ENCODE peak calls at places on chromosomes 12 and 14, in nine cellular contexts. Q, L, J, Z, F, B, X, D and M are unnamed samples.

GRCh38 chr14:33165144-33165925 is 226.7 kb downstream of the NPAS3 start:
- DNase-seq in Q (no peak), L (no peak), Z (no peak), D (peak; percentile 48), J (no peak), F (no peak), B (no peak), X (no peak), M (no peak)

GRCh38 chr14:44396226-44396625 is 110.9 kb downstream of the FSCB start:
- DNase-seq in F (no peak), Q (no peak), B (no peak), X (no peak), L (no peak), J (no peak), Z (no peak), D (no peak), M (no peak)

GRCh38 chr12:27463826-27464554 is 17.5 kb downstream of the SMCO2 start:
- DNase-seq in L (no peak), X (peak; percentile 78), J (no peak), Z (no peak), F (no peak), B (no peak), Q (no peak), D (peak; percentile 11), M (no peak)

GRCh38 chr12:120856980-120857379 is 47.2 kb downstream of the SPPL3 start:
- DNase-seq in Q (no peak), L (no peak), Z (no peak), J (no peak), X (no peak), D (peak; percentile 22), F (no peak), B (no peak), M (no peak)

GRCh38 chr14:50397461-50398196 is 948 bp upstream of the CDKL1 start:
- DNase-seq in X (peak; percentile 30), L (peak; percentile 31), F (no peak), D (peak; percentile 21), J (no peak), B (no peak), Q (no peak), Z (no peak), M (no peak)

GRCh38 chr12:92717202-92717601 is 14.4 kb downstream of the PLEKHG7 start:
- DNase-seq in B (peak; percentile 76), J (no peak), X (no peak), Z (no peak), Q (no peak), F (no peak), L (no peak), D (peak; percentile 74), M (no peak)

GRCh38 chr14:69464829-69465228 is 19.7 kb upstream of the PLEKHD1 start:
- DNase-seq in J (no peak), X (no peak), Q (no peak), L (no peak), F (no peak), D (no peak), B (no peak), Z (no peak), M (no peak)

GRCh38 chr12:119229837-119230236 is 51.1 kb downstream of the HSPB8 start:
- DNase-seq in F (no peak), L (no peak), J (no peak), B (peak; percentile 94), Z (no peak), Q (no peak), X (no peak), D (peak; percentile 91), M (no peak)

GRCh38 chr12:119158004-119158776 is 20.5 kb upstream of the HSPB8 start:
- DNase-seq in F (no peak), D (no peak), B (no peak), X (no peak), L (no peak), Z (no peak), Q (no peak), J (no peak), M (no peak)

GRCh38 chr12:38555620-38556596 is 239.3 kb downstream of the ALG10B start:
- DNase-seq in J (no peak), F (no peak), Z (no peak), Q (no peak), L (no peak), B (no peak), D (peak; percentile 7), X (no peak), M (no peak)

GRCh38 chr12:110343114-110343513 is 60.4 kb downstream of the ANAPC7 start:
- DNase-seq in Z (no peak), B (no peak), J (no peak), X (no peak), D (no peak), Q (no peak), L (no peak), F (no peak), M (no peak)

GRCh38 chr12:116599285-116600122 is 40.3 kb downstream of the MAP1LC3B2 start:
- DNase-seq in X (peak; percentile 87), Q (peak; percentile 77), F (peak; percentile 92), B (peak; percentile 96), Z (peak; percentile 26), J (peak; percentile 45), L (peak; percentile 82), D (peak; percentile 86), M (peak; percentile 16)

DNA sequence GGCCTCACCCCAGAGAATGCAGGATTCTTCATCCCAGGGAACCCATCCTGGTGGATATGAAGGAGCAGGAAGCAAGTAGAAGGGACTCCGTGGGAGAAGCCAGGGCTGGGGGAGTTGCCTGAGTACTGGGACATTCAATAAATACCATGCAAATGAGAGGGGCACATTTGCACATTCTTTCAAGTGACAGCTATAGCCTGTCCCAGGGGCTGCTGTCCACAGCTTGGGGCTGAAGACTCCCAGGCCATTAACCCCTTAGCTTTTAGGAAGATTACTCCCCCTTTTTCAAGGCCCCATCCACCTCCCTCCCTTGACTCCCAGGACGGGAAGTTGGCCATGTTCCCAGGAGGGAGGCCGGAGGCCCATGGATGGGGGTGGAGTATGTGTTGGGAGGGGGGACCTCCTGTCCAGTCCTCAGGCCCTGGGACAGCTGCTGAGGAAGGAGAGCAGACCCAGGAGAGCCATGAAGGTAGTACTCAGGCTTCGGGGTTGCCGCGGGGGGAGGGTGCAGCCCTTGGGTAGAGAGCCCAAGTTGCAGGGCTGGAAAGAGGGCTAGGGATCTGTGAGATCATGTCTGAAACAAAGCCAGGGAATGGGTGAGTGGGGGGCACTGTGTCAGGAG is 974 bp upstream of the TNS2 start:
- DNase-seq in Z (no peak), J (no peak), X (peak; percentile 90), L (no peak), F (no peak), Q (no peak), B (peak; percentile 93), D (peak; percentile 88), M (no peak)
- H3K4me3 ChIP-seq in Z (no peak overlapping the region), J (no peak overlapping the region), X (peak overlapping the region; percentile 50), L (peak overlapping the region; percentile 24), F (peak overlapping the region; percentile 2), Q (peak overlapping the region; percentile 30), B (peak overlapping the region; percentile 80), D (peak overlapping the region; percentile 64), M (no peak overlapping the region)

DNA sequence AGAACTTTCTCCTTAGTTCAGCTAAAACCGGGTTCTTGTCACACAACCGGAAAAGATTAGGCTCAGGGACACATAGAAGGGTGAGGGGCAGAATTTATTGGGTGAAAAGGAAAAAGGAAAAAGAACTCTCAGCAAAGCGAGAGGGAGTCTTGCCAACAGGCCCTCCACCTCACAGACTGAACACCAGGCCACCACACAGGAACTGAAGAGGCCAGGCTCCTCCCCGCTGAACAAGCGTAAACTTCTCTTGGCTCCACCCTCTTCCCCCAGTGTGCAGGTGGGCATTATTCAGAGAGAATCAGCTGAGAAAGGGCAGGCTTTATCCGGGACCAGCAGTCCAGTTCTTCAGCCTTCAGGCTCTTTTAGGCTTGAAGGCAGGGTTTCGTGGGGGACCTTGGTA is 125.6 kb upstream of the FGD4 start:
- DNase-seq in B (peak; percentile 81), D (peak; percentile 66), Z (no peak), F (peak; percentile 51), L (no peak), Q (peak; percentile 86), X (no peak), J (peak; percentile 69), M (peak; percentile 2)
- H3K27ac ChIP-seq in B (no peak overlapping the region), D (peak overlapping the region; percentile 10), Z (peak overlapping the region; percentile 3), F (no peak overlapping the region), L (no peak overlapping the region), Q (no peak overlapping the region), X (no peak overlapping the region), J (peak overlapping the region; percentile 36), M (peak overlapping the region; percentile 56)

GRCh38 chr14:105168979-105169507 is 467 bp upstream of the JAG2 start:
- DNase-seq in F (peak; percentile 88), X (no peak), Z (peak; percentile 30), B (peak; percentile 90), L (no peak), J (peak; percentile 34), Q (no peak), D (peak; percentile 82), M (peak; percentile 20)

GRCh38 chr14:105168093-105168420 is 519 bp downstream of the JAG2 start:
- DNase-seq in D (peak; percentile 58), Z (no peak), Q (no peak), B (no peak), L (no peak), J (no peak), X (no peak), F (no peak), M (no peak)

GRCh38 chr14:105167303-105168092 is 1.1 kb downstream of the JAG2 start:
- DNase-seq in J (no peak), X (no peak), B (peak; percentile 73), D (peak; percentile 50), F (no peak), Q (no peak), Z (no peak), L (peak; percentile 46), M (no peak)

GRCh38 chr14:105169776-105170655 is 1.4 kb upstream of the JAG2 start:
- DNase-seq in B (no peak), F (no peak), J (no peak), D (no peak), Q (no peak), Z (no peak), X (no peak), L (no peak), M (no peak)

DNA sequence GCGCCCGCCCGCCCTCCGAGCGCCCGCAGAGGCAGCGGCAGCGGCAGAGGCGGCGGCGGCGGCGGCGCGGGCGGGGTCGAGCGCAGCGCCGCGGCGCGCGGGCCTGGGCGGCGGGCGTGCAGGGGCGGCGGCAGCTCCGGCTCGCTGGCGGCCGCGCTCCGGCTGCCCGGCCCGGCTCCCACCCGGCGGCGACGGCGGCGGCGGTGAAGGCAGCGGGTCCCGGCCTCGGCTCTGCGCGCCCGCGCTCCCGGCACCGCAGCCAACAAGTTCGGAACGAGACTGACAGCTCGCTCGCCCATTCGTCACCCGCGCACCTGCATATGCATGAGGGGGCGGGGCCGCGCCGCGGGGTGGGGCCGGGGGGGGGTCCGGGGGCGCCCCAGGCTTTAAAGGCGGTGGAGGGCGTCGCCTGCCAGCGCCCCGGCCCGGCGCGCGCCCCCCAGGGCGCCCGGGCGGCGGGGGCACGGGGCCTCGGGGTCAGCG is at the start of gene JAG2:
- DNase-seq in B (peak; percentile 88), L (peak; percentile 61), F (no peak), D (peak; percentile 77), J (peak; percentile 54), Q (peak; percentile 34), Z (peak; percentile 43), X (no peak), M (peak; percentile 43)
- H3K4me3 ChIP-seq in B (peak within 1 kb of the TSS; percentile 73), L (peak within 1 kb of the TSS; percentile 33), F (peak within 1 kb of the TSS; percentile 24), D (peak within 1 kb of the TSS; percentile 54), J (peak within 1 kb of the TSS; percentile 27), Q (peak within 1 kb of the TSS; percentile 48), Z (no peak within 1 kb of the TSS), X (peak within 1 kb of the TSS; percentile 20), M (no peak within 1 kb of the TSS)

DNA sequence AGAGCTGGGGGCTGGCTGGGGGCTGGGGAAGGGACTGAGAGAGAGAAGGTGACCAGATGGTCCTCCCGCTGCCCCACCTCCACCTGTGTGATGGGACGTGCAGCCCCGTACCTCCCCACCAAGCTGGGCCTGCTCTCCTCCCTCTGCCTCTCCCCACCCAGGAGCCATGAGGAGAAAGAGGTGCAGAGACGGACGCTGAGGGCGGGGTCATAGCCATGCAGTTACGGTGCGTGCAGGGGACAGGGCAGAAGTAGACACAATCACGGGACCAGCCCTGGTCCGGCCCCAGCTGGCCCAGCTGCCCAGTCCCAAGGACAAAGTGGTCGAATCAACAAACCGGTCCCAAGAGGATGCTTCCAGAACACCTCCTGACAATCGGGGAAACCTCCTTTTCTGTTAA is 33.2 kb downstream of the RFLNA start:
- DNase-seq in X (no peak), D (no peak), B (peak; percentile 49), Q (no peak), J (no peak), Z (no peak), L (no peak), F (no peak), M (no peak)
- H3K27ac ChIP-seq in X (peak overlapping the region; percentile 48), D (no peak overlapping the region), B (no peak overlapping the region), Q (no peak overlapping the region), J (no peak overlapping the region), Z (no peak overlapping the region), L (no peak overlapping the region), F (no peak overlapping the region), M (no peak overlapping the region)